ENCODE peak calls at places on chromosomes 13 and 19, in five cellular contexts. I is tibial artery, E is cardiac muscle cell, W is ascending aorta, T is sigmoid colon. Q is an unnamed sample. For H3K27me3, the result is how much of the 10 kb centered on the place peaks cover.

GRCh38 chr19:6063576-6063961 is 46.7 kb downstream of the RFX2 start:
- DNase-seq in T (no peak), W (peak), E (no peak), I (no peak), Q (no peak)

GRCh38 chr19:48752511-48753365 is at the start of gene FUT1:
- DNase-seq in I (peak), W (no peak), E (peak), T (peak), Q (peak)

GRCh38 chr19:58563034-58563573 is 4.7 kb upstream of the UBE2M start:
- DNase-seq in W (no peak), I (no peak), E (no peak), T (peak), Q (no peak)

GRCh38 chr19:42092350-42092749 is 16.4 kb downstream of the ZNF574 start:
- DNase-seq in I (no peak), W (no peak), E (no peak), T (no peak), Q (no peak)

GRCh38 chr19:46613525-46613924 is 11.4 kb downstream of the PTGIR start:
- DNase-seq in I (no peak), W (no peak), T (peak), E (no peak), Q (no peak)

GRCh38 chr13:34672631-34673030 is 269.4 kb upstream of the NBEA start:
- DNase-seq in I (no peak), E (no peak), W (no peak), T (no peak), Q (no peak)

GRCh38 chr19:45863840-45864628 is at the start of gene FOXA3:
- DNase-seq in I (no peak), E (peak), T (no peak), W (peak), Q (no peak)

GRCh38 chr13:28099396-28100148 is 804 bp downstream of the FLT3 start:
- DNase-seq in I (no peak), E (no peak), T (no peak), W (no peak), Q (no peak)

GRCh38 chr13:35729926-35730627 is 253.6 kb upstream of the MAB21L1 start:
- DNase-seq in W (no peak), T (no peak), E (no peak), I (no peak), Q (no peak)

GRCh38 chr13:77509221-77509620 is 26.3 kb upstream of the SCEL start:
- DNase-seq in I (no peak), T (no peak), E (no peak), W (no peak), Q (no peak)

GRCh38 chr19:41570639-41571112 is 5.3 kb upstream of the CEACAM21 start:
- DNase-seq in W (peak), T (peak), E (peak), I (peak), Q (peak)

GRCh38 chr19:58387338-58388174 is 487 bp downstream of the RPS5 start:
- DNase-seq in I (no peak), W (no peak), T (no peak), E (no peak), Q (no peak)

GRCh38 chr19:6058411-6059201 is 51.7 kb downstream of the RFX2 start:
- DNase-seq in I (no peak), E (no peak), T (no peak), W (peak), Q (no peak)

GRCh38 chr19:5136060-5136855 is 167.3 kb downstream of the KDM4B start:
- DNase-seq in W (no peak), I (no peak), T (no peak), E (no peak), Q (no peak)

GRCh38 chr19:5127710-5128109 is 158.8 kb downstream of the KDM4B start:
- DNase-seq in W (no peak), T (no peak), I (no peak), E (no peak), Q (no peak)

GRCh38 chr13:21074601-21075302 is 13.4 kb upstream of the LATS2 start:
- DNase-seq in T (peak), I (no peak), E (no peak), W (no peak), Q (no peak)

GRCh38 chr13:36884235-36884634 is 35.8 kb downstream of the SMAD9 start:
- DNase-seq in E (no peak), W (no peak), T (no peak), I (no peak), Q (no peak)

GRCh38 chr13:100349594-100349993 is 239.0 kb downstream of the GGACT start:
- DNase-seq in I (no peak), W (no peak), T (no peak), E (no peak), Q (no peak)

GRCh38 chr13:31045621-31046081 is 113.2 kb downstream of the TEX26 start:
- DNase-seq in I (peak), W (peak), T (peak), E (no peak), Q (peak)

GRCh38 chr13:26420282-26420960 is 137.1 kb upstream of the WASF3 start:
- DNase-seq in T (no peak), E (no peak), I (no peak), W (no peak), Q (no peak)

GRCh38 chr13:31965361-31966066 is 66.1 kb upstream of the FRY start:
- DNase-seq in W (no peak), I (no peak), T (no peak), E (no peak), Q (no peak)

GRCh38 chr19:39845621-39846175 is 481 bp downstream of the FBL start:
- DNase-seq in I (no peak), W (no peak), E (peak), T (no peak), Q (no peak)

GRCh38 chr19:29311391-29311790 is 98.4 kb upstream of the UQCRFS1 start:
- DNase-seq in T (no peak), W (no peak), I (no peak), E (no peak), Q (no peak)

GRCh38 chr13:114161028-114161556 is 18.0 kb upstream of the CFAP97D2 start:
- DNase-seq in E (no peak), T (no peak), W (peak), I (no peak), Q (no peak)

GRCh38 chr19:42207767-42208259 is 9.7 kb downstream of the DEDD2 start:
- DNase-seq in T (no peak), W (no peak), I (no peak), E (no peak), Q (no peak)

GRCh38 chr13:113656831-113657671 is 947 bp downstream of the ATP4B start:
- DNase-seq in T (peak), E (no peak), W (peak), I (peak), Q (no peak)

GRCh38 chr13:104586010-104586746 is 1520.0 kb upstream of the SLC10A2 start:
- DNase-seq in W (no peak), T (no peak), E (no peak), I (no peak), Q (no peak)

GRCh38 chr13:106133025-106133424 is 402.4 kb downstream of the EFNB2 start:
- DNase-seq in T (no peak), E (no peak), W (no peak), I (no peak), Q (no peak)

GRCh38 chr19:10769533-10770491 is 51.9 kb downstream of the DNM2 start:
- DNase-seq in T (peak), W (peak), I (peak), E (peak), Q (no peak)

GRCh38 chr13:46172531-46172991 is 9.4 kb downstream of the LCP1 start:
- DNase-seq in I (peak), E (no peak), W (no peak), T (no peak), Q (no peak)

DNA sequence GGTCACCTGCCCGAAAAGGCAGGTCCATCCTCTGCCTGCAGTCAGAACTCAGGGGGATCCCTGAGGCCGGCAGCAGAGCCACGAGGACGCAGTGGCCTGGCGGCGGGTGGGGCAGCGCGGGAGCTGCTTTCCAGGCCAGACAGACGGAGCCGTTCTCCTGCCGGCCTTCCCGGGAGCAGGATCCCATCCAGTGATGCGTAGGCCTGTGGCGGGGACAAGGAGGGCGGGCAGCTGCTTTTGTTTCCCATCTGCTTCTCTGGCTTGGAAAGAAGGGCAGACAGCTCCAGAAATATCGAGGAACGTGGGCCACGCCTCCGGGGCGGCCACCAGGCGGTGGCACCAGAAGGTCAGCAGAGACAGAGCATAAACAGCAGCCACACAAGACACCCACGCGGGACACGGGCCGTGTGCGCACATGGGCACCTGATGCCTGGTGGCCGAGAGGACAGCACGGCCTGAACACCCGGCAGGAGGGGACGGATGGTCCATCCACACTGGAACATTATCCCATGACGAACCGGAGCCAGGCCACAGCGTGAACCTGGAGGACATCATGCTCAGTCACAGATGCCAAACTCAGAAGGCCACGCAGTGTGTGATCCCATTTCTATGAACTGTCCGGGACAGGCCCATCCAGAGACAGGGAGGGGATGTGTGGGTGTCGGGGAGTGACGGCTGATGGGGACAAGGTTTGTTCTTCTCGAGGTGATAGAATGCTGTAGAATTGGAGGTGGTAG is 13.9 kb upstream of the MKNK2 start:
- DNase-seq in T (peak), E (no peak), W (no peak), I (peak), Q (no peak)
- H3K4me3 ChIP-seq in T (peak), E (no peak), W (no peak), I (peak), Q (no peak)

DNA sequence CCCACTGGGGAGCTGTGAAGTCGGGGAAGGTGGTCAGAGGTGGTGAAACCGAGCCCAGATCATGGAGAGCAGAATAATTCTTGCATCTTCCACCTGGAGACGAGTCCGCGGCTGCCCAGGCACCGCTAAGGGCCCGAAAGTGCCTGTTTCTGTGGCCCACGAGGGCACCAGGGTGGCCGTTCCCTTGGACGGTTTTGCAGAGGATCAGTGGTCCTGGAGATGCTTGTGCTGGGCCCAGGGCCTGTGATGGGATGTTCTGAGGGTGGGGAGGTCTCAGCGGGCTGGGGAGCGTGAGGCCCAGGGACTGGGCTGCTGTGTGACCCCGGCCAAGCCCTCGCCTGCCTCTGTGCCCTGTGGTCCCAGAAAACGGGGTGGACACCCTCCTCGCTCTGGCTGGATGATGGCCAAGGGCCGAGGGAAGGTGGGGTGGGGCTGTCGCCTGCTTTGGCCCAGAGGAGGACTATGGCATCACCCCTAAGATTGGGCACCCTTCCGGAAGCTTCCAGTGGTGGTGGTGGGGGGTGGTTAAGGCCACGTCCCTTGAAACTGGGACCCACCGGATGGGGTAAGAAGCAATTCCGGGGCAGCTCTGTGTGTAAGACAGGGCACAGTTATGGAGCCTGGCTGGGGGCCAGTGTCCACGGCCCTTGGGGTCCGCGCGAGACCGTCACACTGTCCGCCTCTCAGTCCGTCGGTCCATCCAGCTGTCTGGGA is 51.3 kb upstream of the NFIC start:
- DNase-seq in I (no peak), T (no peak), W (no peak), E (no peak), Q (no peak)
- H3K27me3 ChIP-seq in I (under half), T (half or more), W (under half), E (under half), Q (under half)

GRCh38 chr19:18171605-18172327 is 1.8 kb upstream of the IFI30 start:
- DNase-seq in W (no peak), E (no peak), T (no peak), I (no peak), Q (no peak)
- H3K4me3 ChIP-seq in W (no peak), E (no peak), T (no peak), I (no peak), Q (no peak)

DNA sequence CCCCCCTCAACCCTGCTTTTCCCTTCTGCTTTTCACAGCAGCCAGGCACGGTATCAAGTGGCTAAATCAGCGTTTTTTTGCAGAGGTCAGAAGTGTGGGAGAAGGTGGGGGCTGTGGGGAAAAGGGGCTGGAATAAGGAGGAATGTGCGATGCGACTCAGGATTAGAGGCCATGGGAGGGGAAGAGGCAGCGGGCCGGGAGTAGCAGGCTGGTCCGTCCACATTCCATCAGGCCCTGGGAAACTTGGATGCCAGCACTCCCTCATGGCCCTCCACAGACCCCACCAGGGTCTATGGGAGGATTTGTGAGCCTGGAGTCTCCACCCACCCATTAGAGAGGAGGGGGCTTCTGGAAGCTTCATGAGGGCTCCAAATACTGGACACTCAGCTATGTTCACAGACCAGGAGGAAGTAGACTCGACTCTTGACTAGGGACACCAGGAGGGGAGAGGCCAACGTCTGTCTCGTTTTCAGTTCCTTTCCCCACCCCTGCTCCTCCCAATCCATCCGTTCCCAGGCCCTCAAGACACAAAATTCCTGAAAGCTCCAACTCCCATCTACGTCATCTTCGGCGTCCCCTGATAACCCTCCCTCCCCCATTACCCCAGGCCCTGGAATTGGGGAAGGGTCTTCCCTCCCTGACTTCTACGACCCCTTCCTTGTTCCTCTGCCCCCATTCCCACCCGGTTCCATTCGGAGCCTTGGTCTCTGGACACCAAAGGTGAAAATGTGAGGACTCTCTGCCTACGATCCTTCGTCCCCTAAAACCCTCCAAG is 3.3 kb upstream of the KCNC3 start:
- DNase-seq in E (peak), T (no peak), W (no peak), I (no peak), Q (no peak)
- H3K27me3 ChIP-seq in E (under half), T (half or more), W (under half), I (under half), Q (under half)

DNA sequence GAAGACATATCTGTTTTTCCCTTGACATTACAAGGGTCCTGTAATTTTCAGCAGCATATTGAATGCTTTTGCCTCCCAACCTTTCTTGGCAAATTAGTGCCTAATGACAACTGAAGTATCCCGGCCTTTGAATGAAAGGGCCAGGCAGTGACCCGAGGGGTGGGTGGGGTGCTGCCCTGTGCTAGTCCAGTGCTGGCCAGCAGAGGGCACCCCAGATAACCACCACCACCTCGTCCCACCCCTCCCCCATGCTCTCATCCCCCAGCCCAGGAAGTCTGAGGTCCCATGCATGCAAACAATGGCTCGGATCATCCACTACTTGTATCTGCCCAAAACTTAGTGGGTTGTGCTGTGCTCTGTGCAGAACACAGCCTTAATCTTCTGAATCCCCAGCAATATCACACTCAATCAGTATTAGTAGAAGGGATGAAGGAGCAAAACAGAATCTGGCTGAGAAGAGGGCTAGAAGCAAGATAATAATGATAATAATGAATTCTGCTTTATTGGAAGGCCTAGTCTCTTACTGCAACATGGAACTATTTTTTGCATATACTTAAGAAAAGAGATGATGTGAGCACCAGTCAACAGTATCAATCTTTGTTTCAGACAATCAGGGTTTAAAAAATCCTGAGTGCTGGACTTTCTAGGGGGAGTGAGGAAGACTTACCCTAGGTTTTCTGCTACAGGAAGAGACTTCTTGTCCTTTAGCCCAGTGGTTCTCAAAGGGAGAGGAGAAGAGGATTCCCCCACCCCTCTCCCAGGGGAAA is 3.8 kb downstream of the ATP12A start:
- DNase-seq in T (no peak), W (no peak), E (peak), I (peak), Q (peak)
- H3K4me3 ChIP-seq in T (no peak), W (no peak), E (no peak), I (no peak), Q (no peak)

GRCh38 chr19:13554506-13555235 is 48.4 kb upstream of the CACNA1A start:
- DNase-seq in I (no peak), E (no peak), T (no peak), W (no peak), Q (no peak)
- H3K27me3 ChIP-seq in I (under half), E (under half), T (under half), W (under half), Q (under half)

GRCh38 chr19:1566392-1567115 is 1.6 kb downstream of the MEX3D start:
- DNase-seq in E (peak), W (peak), I (peak), T (peak), Q (peak)
- H3K4me3 ChIP-seq in E (peak), W (peak), I (peak), T (peak), Q (peak)

DNA sequence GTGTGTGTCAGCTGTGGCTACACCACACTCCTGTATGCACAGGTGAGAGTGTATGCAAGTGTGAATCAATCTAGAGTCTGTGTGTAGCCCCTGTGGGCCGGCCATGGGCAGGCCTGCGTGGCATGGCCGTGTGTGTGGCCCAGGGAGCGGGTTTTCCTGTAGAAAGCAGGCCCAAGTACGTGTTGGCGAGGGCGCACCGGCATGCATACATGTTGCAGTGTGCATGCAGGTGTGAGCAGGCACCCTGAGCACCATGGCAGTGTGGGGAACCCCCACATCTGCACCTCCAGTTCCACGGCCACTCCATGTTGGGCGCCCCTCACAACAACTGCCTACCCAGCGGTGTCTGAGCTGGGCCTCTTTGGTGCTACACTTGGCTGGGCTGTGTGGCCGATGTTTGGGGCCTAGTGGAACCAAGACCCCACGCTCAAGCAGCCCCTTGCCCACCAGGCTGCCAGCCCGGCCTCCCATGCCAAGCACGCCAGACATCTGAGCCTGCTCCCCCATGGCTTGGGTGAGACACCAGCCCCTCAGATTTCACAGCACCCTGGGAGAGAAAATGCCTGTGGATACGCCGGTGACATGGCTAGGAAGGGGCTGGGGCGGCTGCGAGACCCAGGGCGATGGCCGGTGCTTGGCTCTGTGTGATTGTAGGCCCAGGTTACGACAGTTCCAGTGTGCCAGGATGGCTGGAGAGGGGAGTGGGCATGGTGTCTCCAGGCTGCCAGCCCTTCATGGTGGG is 2.1 kb downstream of the NFIX start:
- DNase-seq in W (peak), T (no peak), I (no peak), E (no peak), Q (no peak)
- H3K27me3 ChIP-seq in W (under half), T (under half), I (under half), E (half or more), Q (under half)

DNA sequence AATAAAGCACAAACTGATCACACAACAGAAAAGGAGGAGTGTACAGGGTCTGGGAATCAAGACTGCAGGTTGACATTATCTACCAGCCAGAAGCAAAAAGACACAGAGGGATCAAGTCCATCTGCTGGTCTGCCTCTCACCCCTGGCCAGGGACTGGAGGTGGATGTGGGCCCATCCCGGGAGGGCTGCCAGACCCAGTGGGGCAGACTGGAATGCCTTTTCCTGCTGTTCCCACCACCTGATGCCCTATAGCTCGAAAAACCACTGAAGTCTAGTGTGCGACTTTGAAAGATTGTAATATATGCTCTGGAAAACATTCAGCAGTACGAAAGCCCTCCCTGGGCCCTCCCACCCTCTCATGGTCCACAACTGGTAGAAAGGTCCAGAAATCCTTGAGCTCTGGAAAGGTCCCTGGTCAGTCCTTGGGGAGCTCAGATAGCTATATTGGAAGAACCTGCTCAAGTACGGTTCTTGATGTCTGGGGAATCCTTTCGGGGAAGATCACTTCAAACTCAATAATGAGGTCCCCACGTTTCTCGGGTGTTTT is 2.6 kb downstream of the DNAJB1 start:
- DNase-seq in E (no peak), I (no peak), W (no peak), T (no peak), Q (no peak)
- H3K4me3 ChIP-seq in E (no peak), I (peak), W (peak), T (peak), Q (no peak)

Q was measured in lung.